ENCODE peak calls at places on chromosome 21, in seven cellular contexts. R is progenitor cell of endocrine pancreas, Q is epithelial cell of esophagus, O is HCT116, K is fibroblast of pulmonary artery, D is heart left ventricle, V is thyroid gland. T is an unnamed sample.

GRCh38 chr21:14526816-14527689 is 19.1 kb downstream of the SAMSN1 start:
- DNase-seq in R (no peak), Q (no peak), O (no peak), K (no peak), D (no peak), V (no peak), T (no peak)

GRCh38 chr21:39022901-39023693 is 160.2 kb downstream of the PSMG1 start:
- DNase-seq in R (no peak), Q (no peak), O (no peak), K (peak), D (peak), V (peak), T (no peak)

GRCh38 chr21:42341776-42342542 is 8.8 kb downstream of the TFF2 start:
- DNase-seq in R (no peak), Q (no peak), O (no peak), K (no peak), D (no peak), V (no peak), T (no peak)

GRCh38 chr21:15192243-15192642 is 127.4 kb upstream of the NRIP1 start:
- DNase-seq in R (no peak), Q (peak), O (no peak), K (peak), D (no peak), V (no peak), T (no peak)

GRCh38 chr21:34132202-34132601 is 58.8 kb downstream of the MRPS6 start:
- DNase-seq in R (no peak), Q (no peak), O (no peak), K (no peak), D (no peak), V (peak), T (no peak)

GRCh38 chr21:15837603-15838002 is 107.8 kb downstream of the USP25 start:
- DNase-seq in R (no peak), Q (peak), O (no peak), K (peak), D (no peak), V (peak), T (no peak)

GRCh38 chr21:15063081-15063820 is 1.5 kb downstream of the NRIP1 start:
- DNase-seq in R (no peak), Q (peak), O (no peak), K (peak), D (no peak), V (peak), T (no peak)

GRCh38 chr21:45551816-45552695 is 9.8 kb upstream of the SLC19A1 start:
- DNase-seq in R (no peak), Q (no peak), O (no peak), K (no peak), D (no peak), V (no peak), T (no peak)

GRCh38 chr21:44428281-44428942 is 26.9 kb upstream of the LRRC3 start:
- DNase-seq in R (peak), Q (peak), O (peak), K (no peak), D (no peak), V (no peak), T (no peak)

GRCh38 chr21:42336065-42336464 is 14.7 kb downstream of the TFF2 start:
- DNase-seq in R (no peak), Q (peak), O (no peak), K (peak), D (no peak), V (no peak), T (no peak)

GRCh38 chr21:42513151-42513984 is at the start of gene SLC37A1:
- DNase-seq in R (peak), Q (peak), O (no peak), K (no peak), D (no peak), V (peak), T (no peak)

GRCh38 chr21:39675595-39675994 is 62.9 kb downstream of the B3GALT5 start:
- DNase-seq in R (no peak), Q (no peak), O (no peak), K (no peak), D (no peak), V (no peak), T (no peak)

GRCh38 chr21:29961291-29962027 is 21.7 kb upstream of the GRIK1 start:
- DNase-seq in R (no peak), Q (no peak), O (no peak), K (no peak), D (no peak), V (no peak), T (no peak)

GRCh38 chr21:46661627-46662366 is 26.3 kb downstream of the PRMT2 start:
- DNase-seq in R (no peak), Q (no peak), O (no peak), K (no peak), D (no peak), V (no peak), T (no peak)

GRCh38 chr21:46455575-46456385 is 2.9 kb upstream of the DIP2A start:
- DNase-seq in R (no peak), Q (peak), O (peak), K (peak), D (peak), V (no peak), T (no peak)

GRCh38 chr21:14862794-14863720 is 201.7 kb downstream of the NRIP1 start:
- DNase-seq in R (no peak), Q (peak), O (no peak), K (peak), D (no peak), V (no peak), T (no peak)

GRCh38 chr21:32771134-32771523 is 426 bp downstream of the PAXBP1 start:
- DNase-seq in R (peak), Q (peak), O (no peak), K (peak), D (peak), V (peak), T (no peak)

GRCh38 chr21:42495765-42496119 is 282 bp downstream of the RSPH1 start:
- DNase-seq in R (no peak), Q (peak), O (no peak), K (peak), D (no peak), V (no peak), T (no peak)

GRCh38 chr21:16082038-16082816 is 352.4 kb downstream of the USP25 start:
- DNase-seq in R (no peak), Q (peak), O (no peak), K (peak), D (no peak), V (no peak), T (no peak)

GRCh38 chr21:46366561-46366960 is 42.6 kb downstream of the PCNT start:
- DNase-seq in R (no peak), Q (no peak), O (no peak), K (no peak), D (no peak), V (no peak), T (no peak)

GRCh38 chr21:31351438-31351837 is 7.4 kb upstream of the TIAM1 start:
- DNase-seq in R (no peak), Q (peak), O (no peak), K (peak), D (no peak), V (no peak), T (no peak)

GRCh38 chr21:45363921-45364463 is 41.0 kb upstream of the COL18A1 start:
- DNase-seq in R (no peak), Q (peak), O (peak), K (peak), D (peak), V (peak), T (no peak)

GRCh38 chr21:16587141-16587570 is 857.4 kb downstream of the USP25 start:
- DNase-seq in R (no peak), Q (peak), O (no peak), K (peak), D (peak), V (no peak), T (no peak)

GRCh38 chr21:15755125-15755524 is 25.3 kb downstream of the USP25 start:
- DNase-seq in R (no peak), Q (no peak), O (no peak), K (no peak), D (no peak), V (no peak), T (no peak)

GRCh38 chr21:44907966-44908364 is 12.7 kb downstream of the ITGB2 start:
- DNase-seq in R (no peak), Q (no peak), O (no peak), K (peak), D (no peak), V (no peak), T (no peak)

GRCh38 chr21:44263768-44264167 is 2.1 kb upstream of the DNMT3L start:
- DNase-seq in R (no peak), Q (no peak), O (no peak), K (no peak), D (no peak), V (no peak), T (peak)

GRCh38 chr21:42650033-42650370 is 3.4 kb upstream of the PDE9A start:
- DNase-seq in R (no peak), Q (no peak), O (no peak), K (no peak), D (no peak), V (no peak), T (no peak)

GRCh38 chr21:42262826-42263225 is 43.9 kb downstream of the ABCG1 start:
- DNase-seq in R (no peak), Q (peak), O (no peak), K (peak), D (peak), V (peak), T (no peak)

GRCh38 chr21:45506241-45506817 is 35.9 kb downstream of the SLC19A1 start:
- DNase-seq in R (no peak), Q (no peak), O (no peak), K (no peak), D (no peak), V (no peak), T (no peak)

GRCh38 chr21:41180752-41181151 is 12.8 kb downstream of the BACE2 start:
- DNase-seq in R (no peak), Q (no peak), O (no peak), K (no peak), D (no peak), V (no peak), T (no peak)

GRCh38 chr21:41625428-41625827 is 117.5 kb upstream of the TMPRSS2 start:
- DNase-seq in R (no peak), Q (no peak), O (no peak), K (no peak), D (no peak), V (no peak), T (no peak)

GRCh38 chr21:14064296-14064645 is 146.5 kb downstream of the LIPI start:
- DNase-seq in R (no peak), Q (no peak), O (no peak), K (no peak), D (no peak), V (no peak), T (no peak)

GRCh38 chr21:27275294-27275927 is 308.5 kb upstream of the ADAMTS5 start:
- DNase-seq in R (no peak), Q (peak), O (no peak), K (peak), D (no peak), V (no peak), T (no peak)

GRCh38 chr21:36661511-36662309 is 37.2 kb upstream of the SIM2 start:
- DNase-seq in R (no peak), Q (peak), O (peak), K (peak), D (no peak), V (peak), T (no peak)
- TF ChIP-seq CTCF in R (peak), Q (peak), O (peak), K (peak), D (peak), V (no peak), T (peak)

GRCh38 chr21:25281134-25281533 is 326.1 kb downstream of the MRPL39 start:
- DNase-seq in R (no peak), Q (no peak), O (no peak), K (no peak), D (no peak), V (no peak), T (no peak)

GRCh38 chr21:25280061-25280460 is 327.2 kb downstream of the MRPL39 start:
- DNase-seq in R (no peak), Q (no peak), O (no peak), K (no peak), D (no peak), V (no peak), T (no peak)

GRCh38 chr21:25283720-25284119 is 323.6 kb downstream of the MRPL39 start:
- DNase-seq in R (no peak), Q (peak), O (no peak), K (peak), D (no peak), V (no peak), T (no peak)
- TF ChIP-seq CTCF in R (peak), Q (peak), O (no peak), K (peak), D (no peak), V (no peak), T (no peak)

DNA sequence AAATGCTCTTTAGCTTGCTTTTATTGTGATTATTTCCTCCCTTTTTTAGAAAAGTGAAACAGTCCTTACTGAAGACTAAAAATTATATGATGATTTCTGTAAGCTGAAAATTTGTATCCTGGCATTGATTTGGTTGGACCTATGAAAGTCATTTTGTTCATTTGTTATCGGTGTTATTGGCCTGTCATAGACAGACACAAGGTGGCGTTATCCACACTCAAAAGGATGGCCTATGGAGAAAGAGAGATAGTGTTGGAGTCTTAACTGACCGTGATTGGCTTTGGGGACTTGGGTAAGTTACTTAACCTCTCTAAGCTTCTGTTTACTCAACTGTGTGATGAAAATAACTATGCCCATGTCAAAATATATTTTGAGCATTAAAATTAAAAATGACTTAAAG is 203.6 kb upstream of the CHODL start:
- DNase-seq in R (no peak), Q (peak), O (no peak), K (peak), D (no peak), V (no peak), T (no peak)
- TF ChIP-seq CTCF in R (peak), Q (peak), O (peak), K (peak), D (peak), V (no peak), T (peak)

GRCh38 chr21:19507682-19508260 is 1104.2 kb upstream of the TMPRSS15 start:
- DNase-seq in R (no peak), Q (no peak), O (no peak), K (peak), D (no peak), V (no peak), T (no peak)
- TF ChIP-seq CTCF in R (peak), Q (no peak), O (no peak), K (peak), D (no peak), V (no peak), T (peak)

DNA sequence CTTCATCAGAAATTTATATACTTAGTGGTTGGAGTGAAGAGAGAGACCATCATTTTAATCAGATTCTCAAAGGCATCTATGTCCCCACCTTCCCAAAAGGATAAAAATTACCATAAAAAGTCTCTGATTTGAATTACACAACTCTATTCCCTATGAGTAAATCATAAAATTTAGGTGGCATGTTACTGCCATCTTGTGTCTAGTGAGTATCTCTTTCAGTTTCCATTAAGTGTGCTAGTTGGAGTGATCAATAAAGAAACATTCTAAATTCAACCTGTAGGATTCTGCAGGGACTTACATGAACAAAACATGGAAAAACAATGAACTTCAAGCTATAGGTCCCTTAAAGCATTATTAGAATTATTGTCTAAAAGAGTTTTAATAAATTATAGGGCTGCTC is 655.4 kb downstream of the LTN1 start:
- DNase-seq in R (no peak), Q (peak), O (no peak), K (peak), D (no peak), V (no peak), T (no peak)
- TF ChIP-seq CTCF in R (peak), Q (peak), O (no peak), K (peak), D (peak), V (no peak), T (peak)

GRCh38 chr21:37496972-37497371 is 130.4 kb downstream of the DYRK1A start:
- DNase-seq in R (no peak), Q (peak), O (no peak), K (peak), D (no peak), V (no peak), T (no peak)
- TF ChIP-seq CTCF in R (peak), Q (peak), O (peak), K (peak), D (peak), V (no peak), T (peak)

T was measured in D721Med.